ENCODE peak calls at places on chromosome 17, in four cellular contexts. F is ovary, E is transverse colon, Q is stomach. X is an unnamed sample.

GRCh38 chr17:29383687-29384086 is 6.5 kb upstream of the TAOK1 start:
- DNase-seq in F (no peak), E (peak; percentile 28), Q (no peak), X (no peak)

GRCh38 chr17:28747801-28748750 is 4.3 kb downstream of the TRAF4 start:
- DNase-seq in F (no peak), E (no peak), Q (no peak), X (no peak)

GRCh38 chr17:4074831-4075495 is 67.9 kb downstream of the ZZEF1 start:
- DNase-seq in F (no peak), E (no peak), Q (no peak), X (no peak)

GRCh38 chr17:55895112-55895759 is 144.4 kb downstream of the PCTP start:
- DNase-seq in F (no peak), E (no peak), Q (no peak), X (peak; percentile 12)

GRCh38 chr17:44375196-44376017 is 11.8 kb upstream of the FAM171A2 start:
- DNase-seq in F (no peak), E (no peak), Q (no peak), X (no peak)

GRCh38 chr17:45302649-45303173 is 14.1 kb downstream of the MAP3K14 start:
- DNase-seq in F (no peak), E (peak; percentile 60), Q (no peak), X (peak; percentile 39)

GRCh38 chr17:8300629-8301242 is 5.5 kb upstream of the SLC25A35 start:
- DNase-seq in F (peak; percentile 58), E (peak; percentile 60), Q (peak; percentile 57), X (no peak)

GRCh38 chr17:45640141-45640850 is 143.8 kb upstream of the CRHR1 start:
- DNase-seq in F (peak; percentile 75), E (peak; percentile 68), Q (peak; percentile 70), X (peak; percentile 60)

GRCh38 chr17:8563024-8563776 is 67.3 kb downstream of the MYH10 start:
- DNase-seq in F (no peak), E (no peak), Q (no peak), X (no peak)

GRCh38 chr17:72901098-72901497 is 191.4 kb downstream of the SLC39A11 start:
- DNase-seq in F (no peak), E (no peak), Q (no peak), X (no peak)

GRCh38 chr17:61809816-61810392 is 53.4 kb downstream of the BRIP1 start:
- DNase-seq in F (no peak), E (no peak), Q (no peak), X (no peak)

GRCh38 chr17:58328195-58329034 is at the start of gene TSPOAP1:
- DNase-seq in F (no peak), E (peak; percentile 46), Q (no peak), X (no peak)

GRCh38 chr17:27540300-27541105 is 84.3 kb downstream of the KSR1 start:
- DNase-seq in F (peak; percentile 93), E (peak; percentile 85), Q (peak; percentile 92), X (peak; percentile 77)

GRCh38 chr17:31674717-31675349 is 184.2 kb downstream of the COPRS start:
- DNase-seq in F (no peak), E (no peak), Q (no peak), X (no peak)

GRCh38 chr17:66949501-66949900 is 15.0 kb upstream of the CACNG4 start:
- DNase-seq in F (no peak), E (no peak), Q (no peak), X (no peak)

GRCh38 chr17:44940768-44941167 is 6.8 kb downstream of the KIF18B start:
- DNase-seq in F (no peak), E (no peak), Q (no peak), X (no peak)

GRCh38 chr17:17702370-17702769 is 21.1 kb downstream of the RAI1 start:
- DNase-seq in F (no peak), E (no peak), Q (no peak), X (no peak)

GRCh38 chr17:21039839-21040575 is 2.8 kb downstream of the USP22 start:
- DNase-seq in F (peak; percentile 56), E (no peak), Q (no peak), X (no peak)

GRCh38 chr17:45114117-45114932 is 18.0 kb downstream of the PLCD3 start:
- DNase-seq in F (no peak), E (no peak), Q (no peak), X (no peak)

GRCh38 chr17:32158870-32159585 is 16.7 kb downstream of the RHOT1 start:
- DNase-seq in F (no peak), E (no peak), Q (no peak), X (no peak)

GRCh38 chr17:60139438-60140285 is 10.1 kb upstream of the CA4 start:
- DNase-seq in F (peak; percentile 71), E (peak; percentile 75), Q (peak; percentile 79), X (peak; percentile 40)

GRCh38 chr17:67995568-67996191 is 589 bp downstream of the C17orf58 start:
- DNase-seq in F (peak; percentile 45), E (peak; percentile 19), Q (peak; percentile 28), X (no peak)

GRCh38 chr17:63881935-63882601 is at the start of gene GH2:
- DNase-seq in F (no peak), E (peak; percentile 50), Q (peak; percentile 55), X (peak; percentile 67)

GRCh38 chr17:27905524-27906237 is 12.5 kb upstream of the LYRM9 start:
- DNase-seq in F (no peak), E (no peak), Q (no peak), X (no peak)

GRCh38 chr17:17810374-17811248 is 26.2 kb downstream of the SREBF1 start:
- DNase-seq in F (peak; percentile 75), E (no peak), Q (no peak), X (no peak)

GRCh38 chr17:67025216-67025792 is 19.1 kb upstream of the CACNG1 start:
- DNase-seq in F (no peak), E (peak; percentile 87), Q (peak; percentile 72), X (no peak)

GRCh38 chr17:17613708-17614114 is 22.2 kb upstream of the PEMT start:
- DNase-seq in F (peak; percentile 50), E (peak; percentile 48), Q (peak; percentile 63), X (peak; percentile 85)

GRCh38 chr17:19897901-19898300 is 30.2 kb upstream of the ULK2 start:
- DNase-seq in F (no peak), E (no peak), Q (no peak), X (no peak)

GRCh38 chr17:28327709-28328108 is 7.6 kb downstream of the IFT20 start:
- DNase-seq in F (no peak), E (no peak), Q (no peak), X (no peak)

GRCh38 chr17:12282056-12282455 is 261.4 kb downstream of the MAP2K4 start:
- DNase-seq in F (no peak), E (no peak), Q (no peak), X (no peak)

GRCh38 chr17:73196500-73196899 is 3.6 kb downstream of the COG1 start:
- DNase-seq in F (peak; percentile 58), E (peak; percentile 73), Q (peak; percentile 62), X (no peak)

GRCh38 chr17:4591529-4591928 is 7.2 kb downstream of the SMTNL2 start:
- DNase-seq in F (no peak), E (no peak), Q (no peak), X (no peak)

GRCh38 chr17:36938566-36939058 is 1.3 kb downstream of the LHX1 start:
- DNase-seq in F (no peak), E (no peak), Q (no peak), X (no peak)

DNA sequence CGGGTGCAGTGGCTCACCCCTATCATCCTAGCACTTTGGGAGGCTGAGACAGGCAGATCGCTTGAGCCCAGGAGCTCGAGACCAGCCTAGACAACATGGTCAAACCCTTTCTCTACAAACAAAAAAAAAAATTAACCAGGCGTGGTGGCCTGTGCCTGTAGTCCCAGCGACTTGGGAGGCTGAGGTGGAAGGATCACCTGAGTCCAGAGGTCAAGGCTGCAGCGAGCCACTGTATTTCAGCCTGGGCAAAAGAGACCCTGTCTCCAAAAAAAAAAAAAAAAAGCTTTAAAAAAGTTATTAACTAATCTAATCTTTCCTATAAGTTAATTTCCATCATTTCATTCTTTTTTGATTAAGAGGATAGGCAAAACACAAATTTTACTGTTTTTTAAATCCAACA is 2.5 kb downstream of the NCOR1 start:
- DNase-seq in F (no peak), E (no peak), Q (no peak), X (no peak)
- TF ChIP-seq EP300 in F (no peak), E (no peak), Q (no peak), X (no peak)

DNA sequence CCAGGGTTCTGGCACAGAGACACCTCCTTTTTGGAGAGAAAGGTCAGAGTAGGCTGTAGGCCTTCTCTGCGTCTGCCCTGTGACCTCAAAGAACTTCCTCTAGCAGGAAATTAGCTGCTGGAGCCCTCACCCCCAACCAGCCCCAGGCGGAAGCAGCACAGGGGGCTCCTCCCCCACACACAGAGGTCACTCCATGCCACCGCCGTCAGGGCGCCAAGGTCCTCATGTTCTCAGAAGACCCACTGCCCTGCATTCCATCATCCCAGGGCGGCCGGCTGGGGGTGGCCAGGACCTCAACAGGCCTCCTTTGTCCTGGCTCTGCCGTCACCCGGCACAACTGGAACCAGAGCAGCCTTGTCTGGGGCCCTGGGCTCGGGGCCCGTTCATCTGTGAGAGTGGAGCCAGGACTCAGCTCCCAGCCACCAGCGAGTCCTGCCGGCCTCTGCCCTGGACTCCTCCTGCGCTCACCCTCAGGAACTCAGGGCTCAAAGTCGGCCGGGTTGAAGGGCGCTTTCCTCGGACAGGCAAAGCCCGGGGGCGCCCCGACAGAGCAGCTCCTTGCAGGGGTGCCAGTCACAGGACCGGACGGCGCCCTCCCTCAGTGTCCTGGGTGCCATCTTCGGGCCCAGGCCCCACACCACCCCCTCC is 1.2 kb downstream of the TMC6 start:
- DNase-seq in F (no peak), E (peak; percentile 75), Q (peak; percentile 57), X (peak; percentile 30)
- TF ChIP-seq EP300 in F (no peak), E (no peak), Q (no peak), X (peak; percentile 85)

DNA sequence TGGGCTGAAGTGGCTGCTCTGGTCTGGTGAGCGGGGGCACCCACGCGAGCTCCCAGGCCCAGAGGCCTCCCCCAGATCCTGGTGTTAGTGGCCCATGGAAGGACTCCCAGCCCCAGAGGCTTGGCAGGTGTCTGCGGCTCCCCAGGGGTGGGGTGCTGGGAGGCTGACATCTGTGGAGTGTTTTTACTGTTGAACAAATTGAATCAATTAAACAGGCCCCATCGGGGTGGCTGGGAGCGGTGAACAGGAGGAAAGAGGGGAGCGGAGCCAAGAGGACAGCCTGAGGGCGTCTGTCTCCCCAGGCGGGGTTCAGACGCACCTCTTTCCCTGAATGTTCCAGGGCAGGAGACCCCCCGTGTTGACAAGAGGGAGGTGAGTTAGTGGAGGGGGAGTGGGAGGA is 29.9 kb downstream of the ACTG1 start:
- DNase-seq in F (no peak), E (no peak), Q (no peak), X (no peak)
- TF ChIP-seq EP300 in F (no peak), E (no peak), Q (no peak), X (no peak)

DNA sequence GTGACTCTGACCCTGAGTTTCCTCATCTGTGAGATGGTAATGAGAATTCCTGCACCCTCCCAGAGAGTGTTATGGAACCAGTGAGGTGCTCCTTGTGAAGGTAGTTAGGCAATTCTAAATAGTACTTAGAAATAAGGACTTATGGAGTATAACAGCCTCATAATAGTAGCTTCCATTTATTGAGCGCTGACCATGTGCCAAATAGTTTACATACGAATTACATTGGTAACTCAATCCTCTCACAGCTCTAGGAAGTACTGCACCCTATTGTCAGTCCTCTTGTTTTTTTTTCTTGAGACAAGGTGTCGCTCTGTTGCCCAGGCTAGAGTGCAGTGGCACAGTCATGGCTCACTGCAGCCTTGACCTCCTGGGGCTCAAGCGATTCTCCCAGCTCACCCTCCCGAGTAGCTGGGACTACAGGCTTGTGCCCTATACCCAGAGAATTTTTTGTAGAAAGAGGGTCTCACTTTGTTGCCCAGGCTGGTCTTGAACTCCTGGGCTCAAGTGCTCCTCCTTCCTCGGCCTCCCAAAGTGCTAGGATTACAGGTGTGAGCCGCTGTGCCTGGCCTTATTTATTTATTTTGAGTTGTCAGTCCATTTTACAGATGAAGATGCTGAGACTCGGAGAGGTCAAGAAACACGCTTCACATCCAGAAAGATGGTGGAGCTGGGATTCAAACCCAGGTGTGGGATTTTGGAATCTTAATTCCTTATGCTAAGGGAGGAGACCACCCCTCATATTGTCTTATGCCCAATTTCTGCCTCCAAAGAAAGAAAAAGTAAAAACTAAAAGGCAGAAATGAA is 2.9 kb downstream of the TNS4 start:
- DNase-seq in F (no peak), E (no peak), Q (no peak), X (no peak)
- TF ChIP-seq EP300 in F (no peak), E (no peak), Q (no peak), X (no peak)

X was measured in tibial nerve.